ENCODE peak calls at places on chromosomes 13 and 19, in four cellular contexts. A is GM23338, J is HCT116, P is OCI-LY7. N is an unnamed sample.
A peak's percentile ranks its signal among the peaks of the same experiment; 100 is the strongest.

GRCh38 chr19:50191270-50191669 is 12.2 kb upstream of the MYH14 start:
- DNase-seq in P (no peak), J (no peak), A (no peak), N (no peak)

GRCh38 chr13:26168835-26169234 is 53.3 kb downstream of the RNF6 start:
- DNase-seq in P (no peak), J (no peak), A (no peak), N (peak; percentile 18)

GRCh38 chr13:40672310-40673060 is 6.0 kb upstream of the FOXO1 start:
- DNase-seq in P (no peak), J (peak; percentile 57), A (peak; percentile 72), N (no peak)

GRCh38 chr13:78650725-78651083 is 8.3 kb downstream of the OBI1 start:
- DNase-seq in A (no peak), J (no peak), P (no peak), N (no peak)

GRCh38 chr13:44809152-44809551 is 180.1 kb downstream of the NUFIP1 start:
- DNase-seq in A (no peak), P (no peak), J (no peak), N (no peak)

GRCh38 chr13:110869231-110869804 is 45.6 kb downstream of the ANKRD10 start:
- DNase-seq in P (no peak), J (no peak), A (peak; percentile 24), N (no peak)

GRCh38 chr13:112623051-112623711 is 35.2 kb upstream of the TUBGCP3 start:
- DNase-seq in A (no peak), J (no peak), P (no peak), N (no peak)

GRCh38 chr13:73228546-73228945 is 169.7 kb downstream of the KLF5 start:
- DNase-seq in P (no peak), J (no peak), A (no peak), N (peak; percentile 77)

GRCh38 chr13:21777813-21778212 is 106.9 kb downstream of the FGF9 start:
- DNase-seq in A (no peak), P (no peak), J (no peak), N (no peak)

DNA sequence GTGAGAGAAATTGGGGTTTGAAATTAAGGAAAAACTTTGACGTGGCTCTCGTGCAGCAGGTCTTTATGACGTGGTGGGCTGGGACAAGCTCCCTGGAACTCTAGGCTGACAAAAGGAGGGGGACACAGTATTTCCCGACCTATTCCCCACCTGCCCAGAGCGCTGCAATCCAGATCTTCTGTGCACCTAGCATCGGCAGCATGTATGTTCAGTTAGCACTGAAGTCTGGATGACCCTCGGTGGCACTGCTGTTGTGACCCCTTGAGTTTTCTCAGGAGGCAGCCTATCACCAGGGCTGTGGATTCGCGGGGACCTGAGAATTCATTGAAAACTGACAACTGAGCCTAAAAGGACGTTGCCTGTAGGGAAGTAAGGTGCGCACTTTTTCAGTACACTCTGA is 9.1 kb upstream of the ZNF536 start:
- DNase-seq in J (no peak), A (no peak), P (no peak), N (no peak)
- H3K4me1 ChIP-seq in J (no peaks in the 10 kb centered on the region), A (peaks cover 26% of the 10 kb centered on the region), P (no peaks in the 10 kb centered on the region), N (no peaks in the 10 kb centered on the region)

DNA sequence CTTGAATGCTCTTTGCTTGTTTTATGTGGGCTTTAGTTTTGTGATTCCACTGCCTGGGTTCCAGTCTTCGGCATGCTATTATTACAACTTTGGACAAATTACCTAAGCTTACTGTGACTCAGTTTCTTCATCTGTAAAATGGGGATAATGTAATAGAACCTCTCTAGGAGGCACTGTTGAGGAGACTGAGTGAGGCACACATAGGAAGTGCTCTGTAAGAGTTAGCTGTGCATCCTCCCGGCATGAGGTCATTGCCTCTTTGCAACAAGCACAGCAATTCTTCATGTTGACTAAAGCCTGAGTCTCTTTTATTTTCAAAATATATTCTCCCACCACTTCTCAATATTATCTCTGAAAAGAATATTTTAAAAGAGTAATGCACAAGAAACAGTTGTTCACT is 227.4 kb downstream of the DLEU7 start:
- DNase-seq in P (no peak), J (no peak), A (no peak), N (no peak)
- TF ChIP-seq CTCF in P (peak; percentile 34), J (no peak), A (no peak), N (no peak)

GRCh38 chr19:16377521-16377920 is 52.9 kb downstream of the KLF2 start:
- DNase-seq in P (no peak), J (no peak), A (no peak), N (no peak)
- TF ChIP-seq EZH2phosphoT487 in P (no peak), J (no peak), A (no peak), N (no peak)

GRCh38 chr19:13091400-13092161 is 11.1 kb downstream of the LYL1 start:
- DNase-seq in J (no peak), P (no peak), A (peak; percentile 73), N (no peak)
- H3K4me1 ChIP-seq in J (peaks cover 16% of the 10 kb centered on the region), P (peaks cover 29% of the 10 kb centered on the region), A (peaks cover 31% of the 10 kb centered on the region), N (peaks cover 12% of the 10 kb centered on the region)

GRCh38 chr19:56222901-56223300 is 20.8 kb downstream of the ZSCAN5C start:
- DNase-seq in A (no peak), P (no peak), J (no peak), N (no peak)
- TF ChIP-seq CTCF in A (no peak), P (peak; percentile 44), J (no peak), N (no peak)

GRCh38 chr19:38759590-38760003 is 13.7 kb downstream of the LGALS7 start:
- DNase-seq in P (no peak), A (no peak), J (no peak), N (no peak)
- TF ChIP-seq EZH2phosphoT487 in P (no peak), A (no peak), J (no peak), N (no peak)

GRCh38 chr19:39170398-39171231 is 26.1 kb upstream of the NCCRP1 start:
- DNase-seq in P (no peak), A (no peak), J (no peak), N (no peak)

GRCh38 chr19:39168258-39169142 is 28.3 kb upstream of the NCCRP1 start:
- DNase-seq in A (no peak), P (no peak), J (no peak), N (no peak)

GRCh38 chr19:39167461-39168257 is 29.1 kb upstream of the NCCRP1 start:
- DNase-seq in A (peak; percentile 38), P (no peak), J (no peak), N (no peak)

GRCh38 chr19:39171479-39172465 is 25.0 kb upstream of the NCCRP1 start:
- DNase-seq in J (no peak), P (no peak), A (no peak), N (no peak)

GRCh38 chr19:39169143-39169810 is 27.5 kb upstream of the NCCRP1 start:
- DNase-seq in A (no peak), J (no peak), P (no peak), N (no peak)
- H3K4me1 ChIP-seq in A (peaks cover 12% of the 10 kb centered on the region), J (peaks cover 22% of the 10 kb centered on the region), P (no peaks in the 10 kb centered on the region), N (no peaks in the 10 kb centered on the region)

DNA sequence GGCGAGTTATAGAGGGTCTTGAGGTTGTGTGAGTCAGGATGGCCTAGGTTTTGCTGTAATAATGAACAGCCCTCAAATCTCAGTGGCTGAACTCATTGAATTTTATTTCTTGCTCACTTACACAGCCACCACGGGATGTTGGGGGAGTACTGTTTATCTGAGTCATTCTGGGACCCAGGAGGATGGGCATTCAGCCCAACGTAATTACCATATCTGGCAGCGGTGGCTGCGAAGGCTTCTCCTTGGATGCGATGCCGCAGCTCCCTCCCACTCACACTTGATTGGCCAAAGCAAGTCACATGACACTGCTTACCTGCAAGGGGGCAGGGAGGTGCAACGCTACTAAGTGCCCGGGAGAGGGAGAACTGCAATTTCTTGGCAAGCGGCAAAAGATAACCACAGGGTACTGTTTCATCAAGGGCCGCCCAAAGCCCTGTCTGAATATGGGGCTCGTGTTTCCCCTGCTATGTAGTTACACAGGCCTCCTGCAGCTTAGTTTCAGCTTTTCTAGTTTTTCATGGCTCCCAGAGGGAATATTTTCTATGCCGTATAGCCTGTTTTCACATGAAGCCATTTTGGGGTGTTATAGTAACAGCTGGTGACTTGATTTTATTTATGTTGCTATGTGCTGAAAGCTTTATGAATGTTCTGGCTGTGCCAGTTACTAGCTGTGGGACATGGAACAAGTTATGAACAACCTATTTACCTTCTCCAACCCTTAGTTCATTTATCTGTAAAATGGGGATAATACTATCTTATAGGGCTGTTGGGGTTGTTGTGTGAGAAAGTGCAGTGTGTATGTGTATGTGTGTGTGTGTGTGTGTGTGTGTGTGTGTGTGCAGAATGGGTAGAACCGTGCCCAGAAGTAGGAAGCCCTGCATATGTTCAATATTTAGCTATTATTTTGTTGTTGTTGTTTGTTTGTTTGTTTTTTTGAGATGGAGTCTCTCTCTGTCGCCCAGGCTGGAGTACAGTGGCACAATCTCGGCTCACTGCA is 20.1 kb downstream of the ZSWIM9 start:
- DNase-seq in P (peak; percentile 90), J (peak; percentile 50), A (peak; percentile 98), N (no peak)
- TF ChIP-seq CTCF in P (peak; percentile 69), J (peak; percentile 36), A (peak; percentile 58), N (no peak)

GRCh38 chr13:114100446-114101320 is 31.7 kb downstream of the RASA3 start:
- DNase-seq in J (no peak), P (no peak), A (no peak), N (peak; percentile 75)

GRCh38 chr13:114101325-114101821 is 31.1 kb downstream of the RASA3 start:
- DNase-seq in P (no peak), A (no peak), J (no peak), N (no peak)

GRCh38 chr13:114097893-114098688 is 34.3 kb downstream of the RASA3 start:
- DNase-seq in A (no peak), P (no peak), J (no peak), N (no peak)

GRCh38 chr13:114099191-114099590 is 33.2 kb downstream of the RASA3 start:
- DNase-seq in J (peak; percentile 45), P (no peak), A (no peak), N (peak; percentile 34)

DNA sequence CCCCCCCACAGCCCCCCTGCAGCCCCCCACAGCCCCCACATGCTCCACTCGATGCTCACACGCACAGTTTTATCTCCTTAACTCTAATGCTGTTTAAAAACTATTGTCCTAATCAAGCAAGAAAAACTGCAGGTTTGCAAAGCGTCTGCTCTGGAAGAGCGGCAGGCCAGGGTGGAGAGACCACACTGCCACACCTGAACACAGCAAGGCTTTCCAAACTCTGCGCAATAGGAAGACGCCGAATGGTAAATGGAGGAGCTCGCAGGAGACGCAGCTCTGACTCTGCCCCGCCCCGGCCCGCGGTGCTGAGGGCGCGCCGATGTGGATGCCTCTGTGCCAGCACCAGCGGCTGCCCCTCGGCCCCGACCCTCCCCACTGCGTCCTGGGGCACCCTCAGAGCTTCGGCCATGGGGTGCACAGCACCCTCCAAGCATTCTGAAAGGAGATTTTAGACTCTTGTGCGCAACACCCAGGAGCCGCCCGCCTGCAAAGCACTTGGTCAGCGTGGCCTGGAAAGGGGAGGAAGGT is 32.4 kb downstream of the RASA3 start:
- DNase-seq in A (peak; percentile 53), J (peak; percentile 42), P (peak; percentile 16), N (peak; percentile 18)
- TF ChIP-seq EZH2phosphoT487 in A (no peak), J (no peak), P (no peak), N (no peak)

N was measured in MM.1S.